ENCODE peak calls at places on chromosomes 3 and 15, in seven cellular contexts. K, N, S, M, U, L and C are unnamed samples.

GRCh38 chr3:98991393-98991792 is 89.9 kb upstream of the DCBLD2 start:
- DNase-seq in K (no peak), N (no peak), M (no peak), L (no peak), S (no peak), U (no peak), C (no peak)

GRCh38 chr3:19539488-19540395 is 391.4 kb downstream of the KCNH8 start:
- DNase-seq in L (no peak), S (no peak), N (no peak), M (peak; percentile 47), K (no peak), U (no peak), C (no peak)

GRCh38 chr3:86774082-86774691 is 216.8 kb downstream of the VGLL3 start:
- DNase-seq in S (no peak), U (no peak), N (no peak), K (peak; percentile 9), M (no peak), L (no peak), C (peak; percentile 1)

GRCh38 chr3:189419022-189419421 is 212.2 kb upstream of the TP63 start:
- DNase-seq in S (no peak), N (no peak), L (no peak), M (no peak), K (no peak), U (no peak), C (no peak)

GRCh38 chr3:115062412-115062956 is 84.6 kb downstream of the ZBTB20 start:
- DNase-seq in N (no peak), S (no peak), K (no peak), U (no peak), M (no peak), L (no peak), C (no peak)

GRCh38 chr3:10551139-10551538 is 45.8 kb upstream of the ATP2B2 start:
- DNase-seq in M (no peak), S (no peak), U (no peak), L (no peak), N (no peak), K (no peak), C (no peak)

GRCh38 chr3:13880811-13881156 is 913 bp upstream of the WNT7A start:
- DNase-seq in S (no peak), U (no peak), K (no peak), L (no peak), N (no peak), M (no peak), C (no peak)

GRCh38 chr3:114674041-114674440 is 380.2 kb downstream of the TIGIT start:
- DNase-seq in N (no peak), U (no peak), L (no peak), M (no peak), K (no peak), S (no peak), C (no peak)

GRCh38 chr15:98174286-98174685 is 213.8 kb downstream of the ARRDC4 start:
- DNase-seq in K (no peak), U (no peak), S (no peak), L (no peak), N (no peak), M (no peak), C (peak; percentile 10)

GRCh38 chr3:123031051-123031450 is 3.5 kb upstream of the SEMA5B start:
- DNase-seq in N (no peak), L (no peak), S (no peak), K (no peak), U (no peak), M (no peak), C (no peak)

GRCh38 chr3:13536832-13537231 is 12.1 kb upstream of the FBLN2 start:
- DNase-seq in M (no peak), L (no peak), U (no peak), S (no peak), K (no peak), N (no peak), C (no peak)

GRCh38 chr3:55897573-55898224 is 410.6 kb upstream of the WNT5A start:
- DNase-seq in U (no peak), M (no peak), K (no peak), L (no peak), N (no peak), S (peak; percentile 38), C (peak; percentile 40)

GRCh38 chr3:77256584-77257488 is 216.9 kb downstream of the ROBO2 start:
- DNase-seq in S (no peak), U (no peak), N (no peak), M (no peak), K (no peak), L (no peak), C (no peak)

GRCh38 chr3:197367081-197367780 is 68.8 kb upstream of the DLG1 start:
- DNase-seq in L (no peak), N (no peak), U (no peak), S (peak; percentile 16), M (no peak), K (peak; percentile 61), C (peak; percentile 59)

GRCh38 chr3:179806177-179806576 is 153.3 kb downstream of the USP13 start:
- DNase-seq in U (no peak), S (no peak), L (no peak), N (no peak), K (no peak), M (no peak), C (no peak)

GRCh38 chr3:133917144-133917543 is 21.5 kb upstream of the RAB6B start:
- DNase-seq in S (no peak), M (no peak), N (no peak), K (no peak), L (no peak), U (no peak), C (no peak)

GRCh38 chr3:113773381-113773780 is 26.5 kb downstream of the ATP6V1A start:
- DNase-seq in S (no peak), K (no peak), M (no peak), N (no peak), L (no peak), U (no peak), C (no peak)

GRCh38 chr3:152076148-152076547 is 192.6 kb upstream of the MBNL1 start:
- DNase-seq in L (no peak), S (no peak), N (no peak), M (no peak), K (no peak), U (no peak), C (peak; percentile 52)

GRCh38 chr3:153290278-153291015 is 128.4 kb downstream of the RAP2B start:
- DNase-seq in M (no peak), S (no peak), U (no peak), N (peak; percentile 21), K (no peak), L (no peak), C (peak; percentile 56)

GRCh38 chr3:5053021-5053831 is 68.9 kb upstream of the ARL8B start:
- DNase-seq in K (no peak), M (no peak), S (no peak), L (no peak), U (no peak), N (no peak), C (no peak)

GRCh38 chr3:177427096-177427495 is 229.8 kb upstream of the TBL1XR1 start:
- DNase-seq in M (peak; percentile 84), U (no peak), S (no peak), K (no peak), L (no peak), N (no peak), C (peak; percentile 34)

GRCh38 chr3:107956991-107957467 is 133.8 kb downstream of the CD47 start:
- DNase-seq in K (no peak), M (no peak), S (peak; percentile 25), L (no peak), U (no peak), N (no peak), C (no peak)
- TF ChIP-seq JUND in K (no peak), M (no peak), S (no peak), L (no peak), U (no peak), N (no peak), C (no peak)

DNA sequence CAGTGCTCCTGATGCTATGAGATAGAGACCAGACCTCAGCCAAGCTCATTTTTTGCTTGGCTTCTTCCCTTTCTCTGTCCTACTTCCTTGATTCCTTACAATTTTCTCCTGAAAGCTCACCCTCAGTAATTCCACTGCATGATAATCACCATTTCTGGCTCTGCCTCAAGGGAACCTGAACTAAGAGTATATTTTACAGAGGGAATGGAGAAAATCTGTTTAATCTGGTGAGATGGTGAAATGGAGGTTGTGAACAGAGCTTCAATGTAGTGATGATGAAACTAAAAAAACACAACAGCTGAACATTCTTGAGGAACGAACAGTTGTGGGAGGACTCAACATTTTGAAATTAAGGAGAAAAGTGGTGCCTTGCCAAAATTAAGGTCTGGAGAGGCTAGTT is 16.3 kb downstream of the HHLA2 start:
- DNase-seq in U (no peak), M (no peak), S (no peak), N (no peak), K (no peak), L (no peak), C (no peak)
- TF ChIP-seq JUND in U (no peak), M (no peak), S (no peak), N (no peak), K (no peak), L (no peak), C (no peak)

DNA sequence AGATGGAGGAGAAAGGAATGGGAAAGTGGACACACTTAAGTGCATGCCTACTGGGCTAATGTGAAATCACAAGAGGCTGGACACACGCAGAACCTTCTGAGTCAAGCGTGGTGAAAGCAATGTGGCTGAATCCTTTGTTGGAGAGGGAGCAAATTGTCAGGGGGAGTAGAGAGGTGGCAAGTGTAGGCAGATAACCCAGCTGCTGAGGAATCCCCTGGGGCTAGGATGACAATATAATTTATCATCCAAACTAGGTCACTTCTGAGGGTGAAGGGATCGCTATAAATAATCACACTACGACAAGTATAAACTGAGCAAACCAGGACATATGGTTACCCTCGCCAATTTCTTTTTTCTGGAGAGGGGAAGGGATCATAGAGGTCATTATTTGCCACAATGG is 28.7 kb downstream of the TAMM41 start:
- DNase-seq in K (no peak), S (peak; percentile 27), L (no peak), M (no peak), N (no peak), U (no peak), C (no peak)
- TF ChIP-seq JUND in K (no peak), S (no peak), L (no peak), M (no peak), N (no peak), U (no peak), C (no peak)

GRCh38 chr15:40381818-40382529 is 547 bp upstream of the KNSTRN start:
- DNase-seq in K (no peak), N (no peak), S (no peak), M (no peak), L (no peak), U (no peak), C (no peak)

GRCh38 chr15:40379374-40379773 is 3.1 kb upstream of the KNSTRN start:
- DNase-seq in K (no peak), N (no peak), U (no peak), M (no peak), L (no peak), S (no peak), C (no peak)

GRCh38 chr15:40377606-40378005 is 4.9 kb upstream of the KNSTRN start:
- DNase-seq in L (no peak), K (no peak), M (no peak), N (no peak), S (no peak), U (no peak), C (no peak)

GRCh38 chr15:40380636-40381035 is 1.9 kb upstream of the KNSTRN start:
- DNase-seq in U (no peak), K (no peak), N (no peak), M (no peak), L (no peak), S (no peak), C (no peak)

DNA sequence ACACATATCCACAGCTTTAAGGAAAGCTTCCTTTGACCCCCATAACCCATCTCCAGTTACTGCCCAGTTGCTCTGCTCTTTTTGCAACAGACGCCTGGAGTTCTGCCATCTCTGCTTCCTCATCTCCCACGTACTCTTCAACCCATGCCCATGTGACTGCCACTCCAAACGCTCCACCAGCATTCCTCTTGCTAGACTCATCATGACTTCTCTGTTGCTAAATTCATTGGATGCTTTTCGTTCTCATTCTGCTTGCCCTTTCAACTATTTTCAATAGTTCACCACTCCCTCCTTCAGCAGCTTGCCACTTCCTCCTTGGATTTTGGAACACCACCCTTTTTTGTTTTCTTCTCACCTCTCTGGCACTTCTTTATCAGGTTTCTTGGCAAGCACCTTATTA is 2.7 kb upstream of the KNSTRN start:
- DNase-seq in M (no peak), N (no peak), L (no peak), K (peak; percentile 41), S (no peak), U (peak; percentile 28), C (no peak)
- TF ChIP-seq JUND in M (no peak), N (no peak), L (no peak), K (no peak), S (peak; percentile 51), U (peak; percentile 8), C (no peak)